ENCODE peak calls at places on chromosomes 6 and 20, in eight cellular contexts. One of them, this sample, is unnamed. For H3K36me3, H3K9me3 and H3K27me3, the result is how much of the 10 kb centered on the place peaks cover.

GRCh38 chr6:135906542-135906941 is 55.0 kb downstream of the PDE7B start:
- DNase-seq in CD4-positive, alpha-beta memory T cell: no peak
- DNase-seq in Peyer's patch: no peak
- DNase-seq in astrocyte: peak
- DNase-seq in left lung: no peak
- DNase-seq in heart left ventricle: no peak
- DNase-seq in K562: no peak
- DNase-seq in PC-9: no peak
- DNase-seq in this sample: no peak

GRCh38 chr6:37014667-37015066 is 9.2 kb downstream of the FGD2 start:
- DNase-seq in Peyer's patch: no peak
- DNase-seq in CD4-positive, alpha-beta memory T cell: no peak
- DNase-seq in left lung: no peak
- DNase-seq in heart left ventricle: no peak
- DNase-seq in astrocyte: no peak
- DNase-seq in PC-9: no peak
- DNase-seq in K562: no peak
- DNase-seq in this sample: no peak

GRCh38 chr20:43744121-43744520 is 17.3 kb upstream of the GTSF1L start:
- DNase-seq in Peyer's patch: no peak
- DNase-seq in astrocyte: no peak
- DNase-seq in CD4-positive, alpha-beta memory T cell: no peak
- DNase-seq in left lung: no peak
- DNase-seq in K562: no peak
- DNase-seq in PC-9: peak
- DNase-seq in heart left ventricle: no peak
- DNase-seq in this sample: no peak

GRCh38 chr6:32092760-32093497 is 16.2 kb downstream of the TNXB start:
- DNase-seq in K562: no peak
- DNase-seq in heart left ventricle: no peak
- DNase-seq in left lung: no peak
- DNase-seq in CD4-positive, alpha-beta memory T cell: no peak
- DNase-seq in PC-9: no peak
- DNase-seq in astrocyte: no peak
- DNase-seq in Peyer's patch: peak
- DNase-seq in this sample: no peak

GRCh38 chr20:1478566-1478965 is 11.9 kb upstream of the NSFL1C start:
- DNase-seq in CD4-positive, alpha-beta memory T cell: no peak
- DNase-seq in Peyer's patch: no peak
- DNase-seq in astrocyte: peak
- DNase-seq in K562: no peak
- DNase-seq in left lung: no peak
- DNase-seq in heart left ventricle: no peak
- DNase-seq in PC-9: peak
- DNase-seq in this sample: no peak

GRCh38 chr6:113010590-113010989 is 663.5 kb downstream of the RFPL4B start:
- DNase-seq in PC-9: no peak
- DNase-seq in heart left ventricle: no peak
- DNase-seq in Peyer's patch: no peak
- DNase-seq in left lung: no peak
- DNase-seq in astrocyte: no peak
- DNase-seq in CD4-positive, alpha-beta memory T cell: no peak
- DNase-seq in K562: no peak
- DNase-seq in this sample: no peak

GRCh38 chr6:161908872-161909271 is 635.0 kb upstream of the AGPAT4 start:
- DNase-seq in CD4-positive, alpha-beta memory T cell: no peak
- DNase-seq in PC-9: no peak
- DNase-seq in K562: no peak
- DNase-seq in left lung: no peak
- DNase-seq in Peyer's patch: no peak
- DNase-seq in heart left ventricle: no peak
- DNase-seq in astrocyte: peak
- DNase-seq in this sample: no peak

GRCh38 chr6:35603326-35604202 is 85.2 kb downstream of the FKBP5 start:
- DNase-seq in CD4-positive, alpha-beta memory T cell: no peak
- DNase-seq in astrocyte: no peak
- DNase-seq in PC-9: peak
- DNase-seq in heart left ventricle: no peak
- DNase-seq in Peyer's patch: no peak
- DNase-seq in K562: no peak
- DNase-seq in left lung: no peak
- DNase-seq in this sample: no peak

GRCh38 chr20:52494244-52494643 is 302.7 kb upstream of the ZFP64 start:
- DNase-seq in CD4-positive, alpha-beta memory T cell: no peak
- DNase-seq in left lung: no peak
- DNase-seq in heart left ventricle: no peak
- DNase-seq in Peyer's patch: no peak
- DNase-seq in K562: peak
- DNase-seq in astrocyte: peak
- DNase-seq in PC-9: peak
- DNase-seq in this sample: no peak

GRCh38 chr6:137223370-137224131 is 4.4 kb upstream of the IFNGR1 start:
- DNase-seq in CD4-positive, alpha-beta memory T cell: no peak
- DNase-seq in K562: peak
- DNase-seq in heart left ventricle: no peak
- DNase-seq in left lung: no peak
- DNase-seq in PC-9: peak
- DNase-seq in astrocyte: peak
- DNase-seq in Peyer's patch: no peak
- DNase-seq in this sample: peak

GRCh38 chr6:30754631-30755030 is 10.3 kb upstream of the IER3 start:
- DNase-seq in CD4-positive, alpha-beta memory T cell: no peak
- DNase-seq in K562: no peak
- DNase-seq in Peyer's patch: no peak
- DNase-seq in heart left ventricle: no peak
- DNase-seq in astrocyte: peak
- DNase-seq in PC-9: no peak
- DNase-seq in left lung: no peak
- DNase-seq in this sample: no peak

GRCh38 chr6:37631295-37631694 is 66.4 kb downstream of the MDGA1 start:
- DNase-seq in left lung: no peak
- DNase-seq in K562: no peak
- DNase-seq in PC-9: peak
- DNase-seq in Peyer's patch: no peak
- DNase-seq in astrocyte: no peak
- DNase-seq in heart left ventricle: no peak
- DNase-seq in CD4-positive, alpha-beta memory T cell: no peak
- DNase-seq in this sample: no peak

GRCh38 chr20:43691928-43692524 is 25.1 kb downstream of the MYBL2 start:
- DNase-seq in heart left ventricle: no peak
- DNase-seq in Peyer's patch: peak
- DNase-seq in PC-9: peak
- DNase-seq in left lung: no peak
- DNase-seq in K562: peak
- DNase-seq in astrocyte: no peak
- DNase-seq in CD4-positive, alpha-beta memory T cell: peak
- DNase-seq in this sample: no peak

GRCh38 chr6:30747300-30747687 is 2.9 kb upstream of the IER3 start:
- DNase-seq in Peyer's patch: no peak
- DNase-seq in K562: no peak
- DNase-seq in CD4-positive, alpha-beta memory T cell: no peak
- DNase-seq in left lung: no peak
- DNase-seq in PC-9: no peak
- DNase-seq in heart left ventricle: no peak
- DNase-seq in astrocyte: no peak
- DNase-seq in this sample: no peak

GRCh38 chr6:28384143-28384533 is 15.4 kb downstream of the ZSCAN12 start:
- DNase-seq in PC-9: no peak
- DNase-seq in Peyer's patch: no peak
- DNase-seq in K562: no peak
- DNase-seq in heart left ventricle: no peak
- DNase-seq in left lung: no peak
- DNase-seq in CD4-positive, alpha-beta memory T cell: no peak
- DNase-seq in astrocyte: no peak
- DNase-seq in this sample: no peak
- H3K36me3 ChIP-seq in PC-9: under half
- H3K36me3 ChIP-seq in Peyer's patch: under half
- H3K36me3 ChIP-seq in K562: half or more
- H3K36me3 ChIP-seq in heart left ventricle: half or more
- H3K36me3 ChIP-seq in left lung: under half
- H3K36me3 ChIP-seq in CD4-positive, alpha-beta memory T cell: under half
- H3K36me3 ChIP-seq in astrocyte: under half
- H3K36me3 ChIP-seq in this sample: under half

DNA sequence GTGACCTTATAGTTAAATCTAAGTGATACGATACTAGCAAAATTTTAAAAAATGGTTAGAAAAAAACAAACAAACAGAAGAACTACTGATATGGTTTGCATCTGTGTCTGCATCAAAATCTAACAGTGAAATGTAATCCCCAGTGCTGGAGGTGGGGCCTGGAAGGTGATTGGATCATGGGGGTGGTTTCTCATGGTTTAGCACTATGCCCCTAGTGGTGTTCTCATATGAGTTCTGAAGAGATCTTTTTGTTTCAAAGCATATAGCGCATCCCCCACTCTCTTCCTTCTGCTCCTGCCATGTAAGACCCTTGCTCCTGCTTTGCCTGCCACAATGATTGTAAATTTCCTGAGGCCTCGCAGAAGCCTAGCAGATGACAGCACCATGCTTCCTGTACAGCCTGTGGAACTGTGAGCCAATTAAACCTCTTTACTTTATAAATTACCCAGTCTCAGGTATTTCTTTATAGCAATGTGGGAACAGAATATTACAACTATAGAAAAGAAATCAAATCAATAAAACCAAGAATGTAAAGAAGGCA is 5.4 kb downstream of the FBXL4 start:
- DNase-seq in left lung: no peak
- DNase-seq in astrocyte: no peak
- DNase-seq in Peyer's patch: no peak
- DNase-seq in heart left ventricle: no peak
- DNase-seq in CD4-positive, alpha-beta memory T cell: no peak
- DNase-seq in PC-9: no peak
- DNase-seq in K562: peak
- DNase-seq in this sample: no peak
- H3K9me3 ChIP-seq in left lung: under half
- H3K9me3 ChIP-seq in astrocyte: under half
- H3K9me3 ChIP-seq in Peyer's patch: under half
- H3K9me3 ChIP-seq in heart left ventricle: under half
- H3K9me3 ChIP-seq in CD4-positive, alpha-beta memory T cell: under half
- H3K9me3 ChIP-seq in PC-9: under half
- H3K9me3 ChIP-seq in K562: under half
- H3K9me3 ChIP-seq in this sample: under half

GRCh38 chr6:33798343-33798848 is 5.4 kb downstream of the MLN start:
- DNase-seq in heart left ventricle: peak
- DNase-seq in PC-9: no peak
- DNase-seq in CD4-positive, alpha-beta memory T cell: no peak
- DNase-seq in K562: no peak
- DNase-seq in astrocyte: no peak
- DNase-seq in left lung: peak
- DNase-seq in Peyer's patch: no peak
- DNase-seq in this sample: no peak
- H3K27me3 ChIP-seq in heart left ventricle: under half
- H3K27me3 ChIP-seq in PC-9: under half
- H3K27me3 ChIP-seq in CD4-positive, alpha-beta memory T cell: under half
- H3K27me3 ChIP-seq in K562: half or more
- H3K27me3 ChIP-seq in astrocyte: under half
- H3K27me3 ChIP-seq in left lung: under half
- H3K27me3 ChIP-seq in Peyer's patch: under half
- H3K27me3 ChIP-seq in this sample: under half

GRCh38 chr6:33668328-33668727 is 43.2 kb downstream of the UQCC2 start:
- DNase-seq in CD4-positive, alpha-beta memory T cell: no peak
- DNase-seq in heart left ventricle: peak
- DNase-seq in K562: no peak
- DNase-seq in left lung: peak
- DNase-seq in astrocyte: no peak
- DNase-seq in Peyer's patch: no peak
- DNase-seq in PC-9: no peak
- DNase-seq in this sample: no peak

GRCh38 chr6:33671381-33672072 is 40.0 kb downstream of the UQCC2 start:
- DNase-seq in astrocyte: no peak
- DNase-seq in left lung: no peak
- DNase-seq in heart left ventricle: no peak
- DNase-seq in Peyer's patch: no peak
- DNase-seq in CD4-positive, alpha-beta memory T cell: no peak
- DNase-seq in PC-9: no peak
- DNase-seq in K562: no peak
- DNase-seq in this sample: no peak

GRCh38 chr6:33670971-33671370 is 40.5 kb downstream of the UQCC2 start:
- DNase-seq in PC-9: no peak
- DNase-seq in CD4-positive, alpha-beta memory T cell: no peak
- DNase-seq in K562: peak
- DNase-seq in Peyer's patch: no peak
- DNase-seq in astrocyte: no peak
- DNase-seq in left lung: no peak
- DNase-seq in heart left ventricle: no peak
- DNase-seq in this sample: no peak

GRCh38 chr6:33668914-33669313 is 42.6 kb downstream of the UQCC2 start:
- DNase-seq in astrocyte: no peak
- DNase-seq in CD4-positive, alpha-beta memory T cell: peak
- DNase-seq in PC-9: peak
- DNase-seq in K562: peak
- DNase-seq in heart left ventricle: peak
- DNase-seq in left lung: peak
- DNase-seq in Peyer's patch: peak
- DNase-seq in this sample: no peak

DNA sequence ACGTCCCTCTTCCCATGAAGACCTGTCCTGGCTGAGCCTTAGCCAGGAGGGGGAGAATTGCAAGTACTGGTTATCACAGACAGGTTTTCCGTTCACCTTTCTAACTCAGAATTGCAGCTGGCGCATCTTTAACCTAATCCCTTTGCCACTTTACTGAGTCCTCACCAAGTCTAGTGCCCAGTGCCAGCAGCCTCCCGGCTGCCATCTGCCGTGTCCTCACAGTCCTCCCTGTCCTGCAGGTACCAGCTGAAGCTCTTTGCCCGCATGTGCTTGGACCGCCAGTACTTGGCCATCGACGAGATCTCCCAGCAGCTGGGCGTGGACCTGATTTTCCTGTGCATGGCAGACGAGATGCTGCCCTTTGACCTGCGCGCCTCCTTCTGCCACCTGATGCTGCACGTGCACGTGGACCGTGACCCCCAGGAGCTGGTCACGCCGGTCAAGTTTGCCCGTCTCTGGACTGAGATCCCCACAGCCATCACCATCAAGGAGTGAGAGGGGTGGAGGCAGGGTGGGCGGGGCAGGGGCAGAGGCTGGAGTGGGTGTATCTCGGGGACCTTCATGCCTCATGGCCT is 41.3 kb downstream of the UQCC2 start:
- DNase-seq in heart left ventricle: no peak
- DNase-seq in left lung: peak
- DNase-seq in K562: no peak
- DNase-seq in Peyer's patch: no peak
- DNase-seq in CD4-positive, alpha-beta memory T cell: no peak
- DNase-seq in PC-9: no peak
- DNase-seq in astrocyte: no peak
- DNase-seq in this sample: no peak
- H3K36me3 ChIP-seq in heart left ventricle: half or more
- H3K36me3 ChIP-seq in left lung: half or more
- H3K36me3 ChIP-seq in K562: half or more
- H3K36me3 ChIP-seq in Peyer's patch: under half
- H3K36me3 ChIP-seq in CD4-positive, alpha-beta memory T cell: half or more
- H3K36me3 ChIP-seq in PC-9: under half
- H3K36me3 ChIP-seq in astrocyte: under half
- H3K36me3 ChIP-seq in this sample: under half

GRCh38 chr20:31239139-31239538 is 18.3 kb upstream of the DEFB115 start:
- DNase-seq in astrocyte: no peak
- DNase-seq in heart left ventricle: no peak
- DNase-seq in left lung: no peak
- DNase-seq in Peyer's patch: no peak
- DNase-seq in PC-9: no peak
- DNase-seq in K562: no peak
- DNase-seq in CD4-positive, alpha-beta memory T cell: no peak
- DNase-seq in this sample: no peak

GRCh38 chr20:31237763-31238162 is 19.7 kb upstream of the DEFB115 start:
- DNase-seq in heart left ventricle: no peak
- DNase-seq in Peyer's patch: no peak
- DNase-seq in CD4-positive, alpha-beta memory T cell: no peak
- DNase-seq in left lung: no peak
- DNase-seq in astrocyte: no peak
- DNase-seq in K562: no peak
- DNase-seq in PC-9: no peak
- DNase-seq in this sample: no peak

GRCh38 chr20:31236953-31237352 is 20.5 kb upstream of the DEFB115 start:
- DNase-seq in Peyer's patch: no peak
- DNase-seq in astrocyte: no peak
- DNase-seq in heart left ventricle: no peak
- DNase-seq in PC-9: no peak
- DNase-seq in K562: no peak
- DNase-seq in left lung: no peak
- DNase-seq in CD4-positive, alpha-beta memory T cell: no peak
- DNase-seq in this sample: no peak
- H3K9me3 ChIP-seq in Peyer's patch: under half
- H3K9me3 ChIP-seq in astrocyte: under half
- H3K9me3 ChIP-seq in heart left ventricle: under half
- H3K9me3 ChIP-seq in PC-9: half or more
- H3K9me3 ChIP-seq in K562: under half
- H3K9me3 ChIP-seq in left lung: under half
- H3K9me3 ChIP-seq in CD4-positive, alpha-beta memory T cell: half or more
- H3K9me3 ChIP-seq in this sample: under half

This sample was measured in ascending aorta.